ENCODE peak calls at places on chromosomes 16 and 17, in seven cellular contexts. F, V, H, W, D, M and O are unnamed samples.

GRCh38 chr17:68329331-68329730 is 38.0 kb downstream of the ARSG start:
- DNase-seq in F (no peak), V (no peak), H (no peak), W (no peak), D (no peak), M (no peak), O (no peak)

GRCh38 chr17:47220531-47220999 is 11.4 kb downstream of the MYL4 start:
- DNase-seq in F (no peak), V (peak), H (no peak), W (peak), D (no peak), M (no peak), O (no peak)

GRCh38 chr17:78252111-78252634 is 20.7 kb downstream of the TMEM235 start:
- DNase-seq in F (no peak), V (peak), H (peak), W (peak), D (no peak), M (peak), O (no peak)

GRCh38 chr17:21357696-21358095 is 18.5 kb upstream of the KCNJ12 start:
- DNase-seq in F (no peak), V (no peak), H (no peak), W (no peak), D (no peak), M (no peak), O (no peak)

GRCh38 chr16:3825103-3825502 is 55.4 kb downstream of the CREBBP start:
- DNase-seq in F (no peak), V (no peak), H (no peak), W (no peak), D (no peak), M (no peak), O (no peak)

GRCh38 chr17:74190154-74190553 is 13.3 kb upstream of the RPL38 start:
- DNase-seq in F (no peak), V (no peak), H (no peak), W (no peak), D (peak), M (no peak), O (no peak)

GRCh38 chr17:55990332-55991006 is 162.8 kb upstream of the ANKFN1 start:
- DNase-seq in F (no peak), V (no peak), H (no peak), W (peak), D (peak), M (no peak), O (no peak)

GRCh38 chr17:31857920-31858646 is 961 bp downstream of the COPRS start:
- DNase-seq in F (no peak), V (no peak), H (no peak), W (no peak), D (no peak), M (no peak), O (no peak)

GRCh38 chr17:17797119-17797809 is 39.5 kb downstream of the SREBF1 start:
- DNase-seq in F (no peak), V (no peak), H (no peak), W (no peak), D (no peak), M (no peak), O (no peak)

GRCh38 chr17:33967608-33968349 is 287.3 kb upstream of the CCL2 start:
- DNase-seq in F (no peak), V (no peak), H (no peak), W (no peak), D (no peak), M (no peak), O (no peak)

GRCh38 chr17:28469376-28469775 is 4.1 kb upstream of the SLC13A2 start:
- DNase-seq in F (no peak), V (no peak), H (peak), W (no peak), D (no peak), M (no peak), O (no peak)

GRCh38 chr16:84218176-84218776 is 21.5 kb downstream of the KCNG4 start:
- DNase-seq in F (no peak), V (no peak), H (no peak), W (no peak), D (no peak), M (no peak), O (no peak)

GRCh38 chr17:78774956-78775571 is 7.0 kb downstream of the CYTH1 start:
- DNase-seq in F (no peak), V (peak), H (peak), W (peak), D (no peak), M (peak), O (no peak)

GRCh38 chr16:20868890-20869289 is 31.3 kb downstream of the DCUN1D3 start:
- DNase-seq in F (peak), V (no peak), H (peak), W (no peak), D (peak), M (no peak), O (no peak)
- H3K27ac ChIP-seq in F (peak), V (no peak), H (peak), W (no peak), D (no peak), M (peak), O (no peak)

DNA sequence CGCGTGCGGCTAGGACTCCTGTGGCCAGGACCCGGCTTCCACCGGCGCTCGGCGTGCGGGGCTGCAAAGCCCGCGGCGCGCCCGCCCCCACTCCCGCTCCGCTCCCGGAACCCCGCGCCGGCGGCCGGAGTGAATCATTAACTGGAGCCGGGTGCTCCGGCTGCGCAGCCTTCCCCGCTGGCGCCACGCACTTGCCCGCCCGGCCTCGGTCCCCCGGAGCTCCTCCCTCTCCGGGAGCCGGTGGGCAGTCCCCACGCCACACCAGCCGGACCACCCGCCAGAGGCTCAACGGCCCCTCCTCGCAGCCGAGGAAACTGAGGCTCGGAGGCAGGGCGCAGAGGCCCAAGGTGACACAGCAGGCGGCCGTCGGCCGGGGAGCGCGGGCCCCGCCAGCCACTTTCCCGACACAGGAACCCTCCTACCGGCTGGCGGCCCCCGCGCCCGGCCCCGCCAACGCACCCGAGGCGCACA is 580 bp downstream of the BCAR1 start:
- DNase-seq in F (peak), V (no peak), H (peak), W (peak), D (peak), M (no peak), O (no peak)
- H3K4me3 ChIP-seq in F (peak), V (no peak), H (peak), W (peak), D (peak), M (peak), O (peak)

DNA sequence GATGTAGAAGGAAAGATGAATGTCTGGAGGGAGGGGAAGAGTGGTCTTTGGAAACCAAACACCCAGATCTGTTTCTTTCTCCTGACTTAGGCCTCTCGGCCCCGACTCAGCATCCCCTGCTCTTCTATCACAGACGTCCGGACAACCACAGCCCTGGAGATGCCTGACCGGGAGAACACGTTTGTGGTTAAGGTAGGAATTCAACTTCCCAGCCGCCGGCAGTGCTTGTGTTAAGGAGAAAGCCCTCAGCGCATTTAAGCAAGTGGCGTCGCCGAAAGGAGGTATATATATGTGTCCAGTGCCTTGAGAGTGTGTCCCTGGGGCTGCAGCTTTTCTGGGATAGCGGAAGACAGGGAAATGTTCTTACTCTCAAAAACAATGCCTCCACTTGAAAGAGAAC is 3.6 kb downstream of the SH2B1 start:
- DNase-seq in F (no peak), V (no peak), H (no peak), W (no peak), D (no peak), M (no peak), O (no peak)
- H3K27ac ChIP-seq in F (no peak), V (no peak), H (no peak), W (no peak), D (no peak), M (no peak), O (no peak)

GRCh38 chr16:87461466-87461975 is 31.3 kb downstream of the ZCCHC14 start:
- DNase-seq in F (peak), V (no peak), H (peak), W (no peak), D (peak), M (no peak), O (no peak)

GRCh38 chr16:87465306-87465705 is 27.5 kb downstream of the ZCCHC14 start:
- DNase-seq in F (peak), V (no peak), H (peak), W (no peak), D (no peak), M (no peak), O (peak)

GRCh38 chr16:87464691-87465300 is 28.0 kb downstream of the ZCCHC14 start:
- DNase-seq in F (peak), V (no peak), H (peak), W (peak), D (no peak), M (no peak), O (peak)

GRCh38 chr16:87466975-87467501 is 25.8 kb downstream of the ZCCHC14 start:
- DNase-seq in F (no peak), V (no peak), H (no peak), W (no peak), D (no peak), M (no peak), O (no peak)

GRCh38 chr16:87463722-87464690 is 28.8 kb downstream of the ZCCHC14 start:
- DNase-seq in F (peak), V (no peak), H (no peak), W (peak), D (no peak), M (no peak), O (peak)
- H3K4me3 ChIP-seq in F (no peak), V (peak), H (peak), W (no peak), D (no peak), M (peak), O (peak)

GRCh38 chr16:1992475-1993292 is 2.9 kb downstream of the SYNGR3 start:
- DNase-seq in F (no peak), V (no peak), H (no peak), W (no peak), D (peak), M (no peak), O (no peak)

GRCh38 chr16:1990336-1991134 is 765 bp downstream of the SYNGR3 start:
- DNase-seq in F (no peak), V (peak), H (no peak), W (peak), D (peak), M (peak), O (no peak)

GRCh38 chr16:1993731-1994131 is 4.0 kb downstream of the SYNGR3 start:
- DNase-seq in F (no peak), V (no peak), H (no peak), W (no peak), D (no peak), M (peak), O (no peak)

GRCh38 chr16:1991135-1991551 is 1.4 kb downstream of the SYNGR3 start:
- DNase-seq in F (no peak), V (peak), H (no peak), W (peak), D (no peak), M (peak), O (no peak)

GRCh38 chr16:1991588-1992474 is 2.1 kb downstream of the SYNGR3 start:
- DNase-seq in F (peak), V (peak), H (peak), W (peak), D (peak), M (peak), O (peak)
- H3K27ac ChIP-seq in F (no peak), V (peak), H (peak), W (peak), D (no peak), M (peak), O (no peak)